ENCODE peak calls at places on chromosome 12, in five cellular contexts. E is ACHN, Z is Right ventricle myocardium superior, T is ELF-1, O is endodermal cell. H is an unnamed sample.
A peak's percentile ranks its signal among the peaks of the same experiment; 100 is the strongest.

GRCh38 chr12:3202734-3203446 is 125.7 kb downstream of the TSPAN9 start:
- DNase-seq in T (peak; percentile 86), Z (peak; percentile 71), E (peak; percentile 64), O (peak; percentile 96), H (no peak)

GRCh38 chr12:27185234-27186045 is 58.6 kb upstream of the STK38L start:
- DNase-seq in E (no peak), Z (no peak), O (no peak), T (no peak), H (no peak)

GRCh38 chr12:64187370-64187769 is 34.7 kb downstream of the KICS2 start:
- DNase-seq in T (no peak), O (no peak), Z (no peak), E (peak; percentile 66), H (no peak)

GRCh38 chr12:69096669-69097364 is 142.6 kb upstream of the CPSF6 start:
- DNase-seq in E (no peak), T (no peak), Z (no peak), O (no peak), H (no peak)

GRCh38 chr12:130846386-130846785 is 7.3 kb upstream of the STX2 start:
- DNase-seq in T (no peak), Z (no peak), O (no peak), E (no peak), H (no peak)

GRCh38 chr12:83945871-83946270 is 966.7 kb downstream of the SLC6A15 start:
- DNase-seq in T (no peak), O (no peak), E (no peak), Z (no peak), H (no peak)

GRCh38 chr12:109743076-109743910 is 29.7 kb downstream of the FAM222A start:
- DNase-seq in E (no peak), O (peak; percentile 51), Z (peak; percentile 35), T (no peak), H (no peak)

GRCh38 chr12:111597731-111598636 is 1.1 kb downstream of the ATXN2 start:
- DNase-seq in E (peak; percentile 57), T (peak; percentile 44), O (peak; percentile 82), Z (peak; percentile 64), H (peak; percentile 21)

GRCh38 chr12:67754933-67755697 is 106.6 kb downstream of the DYRK2 start:
- DNase-seq in Z (no peak), O (no peak), E (no peak), T (no peak), H (no peak)

GRCh38 chr12:98856897-98857540 is 211.9 kb downstream of the APAF1 start:
- DNase-seq in O (peak; percentile 97), Z (no peak), T (peak; percentile 68), E (peak; percentile 86), H (no peak)

GRCh38 chr12:69024907-69025306 is 91.9 kb upstream of the CPM start:
- DNase-seq in Z (no peak), E (peak; percentile 68), T (no peak), O (no peak), H (no peak)

GRCh38 chr12:11743748-11744147 is 94.3 kb downstream of the ETV6 start:
- DNase-seq in Z (no peak), E (no peak), T (peak; percentile 57), O (peak; percentile 73), H (no peak)

GRCh38 chr12:109777544-109777943 is 55.7 kb downstream of the TRPV4 start:
- DNase-seq in E (no peak), T (peak; percentile 37), Z (peak; percentile 32), O (peak; percentile 79), H (peak; percentile 85)

GRCh38 chr12:54475542-54475941 is 2.1 kb upstream of the GTSF1 start:
- DNase-seq in E (no peak), T (no peak), Z (no peak), O (no peak), H (no peak)

GRCh38 chr12:100733817-100734593 is 60.6 kb upstream of the ANO4 start:
- DNase-seq in E (peak; percentile 70), O (no peak), Z (no peak), T (no peak), H (peak; percentile 45)

GRCh38 chr12:119156401-119156800 is 22.3 kb upstream of the HSPB8 start:
- DNase-seq in O (peak; percentile 94), E (no peak), Z (peak; percentile 51), T (peak; percentile 91), H (no peak)

GRCh38 chr12:54522213-54522612 is 24.7 kb downstream of the NCKAP1L start:
- DNase-seq in Z (no peak), T (no peak), O (no peak), E (no peak), H (no peak)

GRCh38 chr12:10397311-10397710 is 7.5 kb upstream of the KLRK1 start:
- DNase-seq in T (no peak), O (no peak), Z (no peak), E (no peak), H (no peak)

GRCh38 chr12:109728921-109729836 is 15.6 kb downstream of the FAM222A start:
- DNase-seq in O (peak; percentile 41), Z (peak; percentile 22), T (no peak), E (no peak), H (no peak)

GRCh38 chr12:108884116-108885012 is 4.5 kb downstream of the DAO start:
- DNase-seq in T (peak; percentile 58), Z (peak; percentile 77), E (peak; percentile 62), O (peak; percentile 93), H (peak; percentile 48)

GRCh38 chr12:21771311-21771710 is 3.2 kb downstream of the KCNJ8 start:
- DNase-seq in E (no peak), T (no peak), Z (no peak), O (no peak), H (no peak)

GRCh38 chr12:128643106-128643651 is 180.6 kb downstream of the SLC15A4 start:
- DNase-seq in T (no peak), O (no peak), Z (no peak), E (no peak), H (no peak)

GRCh38 chr12:81627336-81628189 is 131.6 kb downstream of the PPFIA2 start:
- DNase-seq in Z (no peak), E (peak; percentile 73), T (no peak), O (no peak), H (peak; percentile 54)

GRCh38 chr12:96226401-96226800 is 32.2 kb downstream of the ELK3 start:
- DNase-seq in E (no peak), T (no peak), Z (no peak), O (no peak), H (no peak)

GRCh38 chr12:82040987-82041743 is 282.0 kb upstream of the PPFIA2 start:
- DNase-seq in E (no peak), O (no peak), Z (no peak), T (no peak), H (no peak)

H was measured in SHP77.